ENCODE peak calls at places on chromosomes 13 and 19, in seven cellular contexts. F, U, J, E, X, T and G are unnamed samples.

GRCh38 chr19:1491114-1491848 is at the start of gene REEP6:
- DNase-seq in J (no peak), U (no peak), T (no peak), E (no peak), F (no peak), X (no peak), G (no peak)

GRCh38 chr19:31140717-31141116 is 208.5 kb downstream of the TSHZ3 start:
- DNase-seq in E (no peak), J (no peak), U (peak; percentile 11), X (no peak), T (no peak), F (no peak), G (no peak)

GRCh38 chr19:2253106-2254051 is 2.8 kb downstream of the JSRP1 start:
- DNase-seq in U (no peak), F (no peak), E (no peak), X (peak; percentile 74), J (no peak), T (peak; percentile 78), G (no peak)

GRCh38 chr13:65724261-65724660 is 1505.9 kb downstream of the PCDH9 start:
- DNase-seq in E (peak; percentile 57), J (peak; percentile 74), T (no peak), X (no peak), F (no peak), U (peak; percentile 67), G (no peak)

GRCh38 chr13:33751151-33751550 is 66.8 kb upstream of the RFC3 start:
- DNase-seq in U (peak; percentile 44), F (no peak), X (no peak), J (peak; percentile 50), T (no peak), E (no peak), G (no peak)

GRCh38 chr13:20424959-20425358 is 100.7 kb downstream of the CRYL1 start:
- DNase-seq in E (peak; percentile 99), J (peak; percentile 51), F (no peak), T (no peak), U (no peak), X (no peak), G (no peak)

GRCh38 chr13:98918771-98919170 is 59.1 kb downstream of the DOCK9 start:
- DNase-seq in J (no peak), F (no peak), T (peak; percentile 78), E (no peak), X (no peak), U (no peak), G (no peak)

GRCh38 chr13:112069727-112070300 is 2.9 kb downstream of the SOX1 start:
- DNase-seq in J (no peak), X (no peak), U (no peak), F (no peak), E (no peak), T (no peak), G (no peak)

GRCh38 chr13:49319555-49320350 is 72.0 kb downstream of the CDADC1 start:
- DNase-seq in X (no peak), E (no peak), T (peak; percentile 44), U (no peak), F (no peak), J (peak; percentile 68), G (no peak)

GRCh38 chr19:43441736-43442135 is 23.7 kb downstream of the LYPD3 start:
- DNase-seq in E (no peak), X (no peak), J (no peak), T (no peak), U (no peak), F (no peak), G (no peak)

GRCh38 chr19:40687525-40688016 is 2.9 kb downstream of the NUMBL start:
- DNase-seq in X (peak; percentile 88), E (no peak), U (peak; percentile 96), T (no peak), J (peak; percentile 96), F (peak; percentile 27), G (no peak)

GRCh38 chr19:7691497-7691896 is 10.4 kb downstream of the FCER2 start:
- DNase-seq in E (no peak), F (no peak), J (no peak), U (no peak), T (no peak), X (no peak), G (no peak)

GRCh38 chr19:45953676-45954075 is 20.0 kb downstream of the NOVA2 start:
- DNase-seq in E (no peak), X (no peak), J (no peak), T (no peak), U (no peak), F (no peak), G (no peak)

GRCh38 chr19:341386-342127 is 3.0 kb downstream of the MIER2 start:
- DNase-seq in F (no peak), J (no peak), U (no peak), E (no peak), T (no peak), X (no peak), G (no peak)
- H3K4me3 ChIP-seq in F (no peak overlapping the region), J (no peak overlapping the region), U (peak overlapping the region; percentile 15), E (no peak overlapping the region), T (no peak overlapping the region), X (peak overlapping the region; percentile 21), G (peak overlapping the region; percentile 49)

DNA sequence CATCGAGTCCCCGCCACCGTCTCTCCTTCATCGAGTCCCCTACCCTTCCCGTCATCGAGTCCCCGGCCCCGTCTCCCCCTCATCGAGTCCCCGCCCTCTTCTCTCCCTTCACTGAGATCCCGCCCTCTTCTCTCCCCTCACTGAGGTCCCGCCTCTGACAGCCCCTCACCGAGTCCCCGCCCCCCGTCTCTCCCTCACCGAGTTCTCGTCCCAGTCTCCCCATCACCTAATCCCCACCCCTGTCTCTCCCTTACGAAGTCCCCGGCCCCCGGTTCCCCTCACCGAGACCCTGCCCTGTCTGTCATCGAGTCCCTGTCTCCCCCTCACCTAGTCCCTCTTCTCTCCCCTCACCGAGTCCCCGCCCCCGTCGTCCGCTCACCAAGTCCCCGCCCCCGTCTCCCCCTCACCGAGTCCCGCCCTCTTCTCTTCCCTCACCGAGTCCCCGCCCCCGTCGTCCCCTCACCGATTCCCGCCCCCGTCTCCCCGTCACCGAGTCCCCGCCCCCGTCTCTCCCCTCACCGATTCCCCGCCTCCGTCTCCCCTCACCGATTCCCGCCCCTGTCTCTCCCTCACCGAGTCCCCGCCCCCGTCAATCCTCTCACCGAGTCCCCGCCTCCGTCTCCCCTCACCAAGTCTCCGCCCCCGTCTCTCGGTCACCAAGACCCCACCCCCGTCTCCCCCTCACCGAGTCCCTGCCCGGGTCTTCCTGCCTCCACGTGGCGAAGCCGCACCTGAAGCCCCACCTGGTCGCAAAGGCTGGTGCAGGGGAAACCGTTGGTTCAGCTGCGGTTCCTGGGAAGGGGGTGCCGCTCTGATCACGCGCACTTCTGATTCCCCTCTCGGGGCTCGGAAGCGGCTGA is 23.9 kb upstream of the ZNF846 start:
- DNase-seq in T (peak; percentile 94), X (peak; percentile 98), J (peak; percentile 93), E (peak; percentile 90), F (peak; percentile 97), U (peak; percentile 96), G (peak; percentile 97)
- H3K4me3 ChIP-seq in T (peak overlapping the region; percentile 71), X (peak overlapping the region; percentile 81), J (peak overlapping the region; percentile 69), E (peak overlapping the region; percentile 73), F (peak overlapping the region; percentile 69), U (peak overlapping the region; percentile 91), G (peak overlapping the region; percentile 57)

GRCh38 chr13:42401376-42401775 is 129.4 kb downstream of the AKAP11 start:
- DNase-seq in T (no peak), F (no peak), J (no peak), X (no peak), E (no peak), U (no peak), G (no peak)

GRCh38 chr13:42400188-42400833 is 128.4 kb downstream of the AKAP11 start:
- DNase-seq in U (no peak), T (no peak), E (no peak), F (no peak), J (no peak), X (no peak), G (no peak)

GRCh38 chr13:42409061-42409460 is 137.1 kb downstream of the AKAP11 start:
- DNase-seq in T (no peak), X (no peak), J (no peak), E (no peak), U (no peak), F (no peak), G (no peak)

GRCh38 chr13:42405665-42406390 is 133.9 kb downstream of the AKAP11 start:
- DNase-seq in X (no peak), J (no peak), E (no peak), U (peak; percentile 13), F (no peak), T (no peak), G (no peak)
- H3K4me3 ChIP-seq in X (no peak overlapping the region), J (no peak overlapping the region), E (no peak overlapping the region), U (no peak overlapping the region), F (no peak overlapping the region), T (no peak overlapping the region), G (no peak overlapping the region)

GRCh38 chr19:12885749-12886706 is 973 bp downstream of the KLF1 start:
- DNase-seq in T (no peak), E (no peak), X (no peak), F (no peak), U (no peak), J (no peak), G (no peak)
- H3K4me3 ChIP-seq in T (peak overlapping the region; percentile 58), E (peak overlapping the region; percentile 10), X (no peak overlapping the region), F (peak overlapping the region; percentile 33), U (no peak overlapping the region), J (no peak overlapping the region), G (no peak overlapping the region)

DNA sequence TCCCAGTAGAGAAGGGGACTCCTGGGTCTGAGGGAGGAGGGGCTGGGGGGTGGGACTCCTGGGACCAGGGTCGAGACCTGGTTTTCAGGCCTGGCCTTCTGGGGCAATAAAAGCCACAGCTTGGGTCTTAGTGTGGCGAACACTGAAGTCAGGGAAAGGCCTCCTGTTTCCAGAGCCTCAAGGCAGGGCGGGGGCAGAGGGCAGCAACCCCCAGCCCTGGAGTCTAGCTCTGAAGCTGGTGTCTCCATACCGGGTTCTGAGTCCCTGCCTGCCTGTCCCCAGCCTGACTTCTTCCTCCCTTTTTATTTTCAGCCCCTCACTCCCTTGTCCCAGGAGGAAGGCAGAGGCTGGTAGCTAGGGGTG is 291 bp upstream of the GRIN2D start:
- DNase-seq in J (no peak), X (no peak), U (no peak), T (no peak), F (no peak), E (no peak), G (peak; percentile 29)
- H3K4me3 ChIP-seq in J (no peak overlapping the region), X (no peak overlapping the region), U (peak overlapping the region; percentile 52), T (no peak overlapping the region), F (no peak overlapping the region), E (no peak overlapping the region), G (peak overlapping the region; percentile 19)